ENCODE peak calls at places on chromosomes 2 and 18, in five cellular contexts. One of them, this sample, is unnamed.

GRCh38 chr2:105556366-105556765 is 157.5 kb upstream of the FHL2 start:
- DNase-seq in SJSA1: no peak
- DNase-seq in Peyer's patch: no peak
- DNase-seq in mesendoderm: no peak
- DNase-seq in upper lobe of right lung: no peak
- DNase-seq in this sample: no peak

GRCh38 chr2:43340066-43340465 is 113.7 kb upstream of the ZFP36L2 start:
- DNase-seq in SJSA1: peak; percentile 18
- DNase-seq in Peyer's patch: no peak
- DNase-seq in mesendoderm: no peak
- DNase-seq in upper lobe of right lung: no peak
- DNase-seq in this sample: no peak

GRCh38 chr2:229416116-229416694 is 145.1 kb upstream of the PID1 start:
- DNase-seq in SJSA1: no peak
- DNase-seq in Peyer's patch: no peak
- DNase-seq in mesendoderm: no peak
- DNase-seq in upper lobe of right lung: peak; percentile 79
- DNase-seq in this sample: no peak

GRCh38 chr2:117931978-117932377 is 81.9 kb downstream of the CCDC93 start:
- DNase-seq in SJSA1: no peak
- DNase-seq in Peyer's patch: no peak
- DNase-seq in mesendoderm: no peak
- DNase-seq in upper lobe of right lung: no peak
- DNase-seq in this sample: no peak

GRCh38 chr18:30358545-30358944 is 684.0 kb downstream of the DSC3 start:
- DNase-seq in SJSA1: no peak
- DNase-seq in Peyer's patch: no peak
- DNase-seq in mesendoderm: no peak
- DNase-seq in upper lobe of right lung: no peak
- DNase-seq in this sample: no peak

GRCh38 chr2:128510701-128511100 is 192.0 kb upstream of the HS6ST1 start:
- DNase-seq in SJSA1: no peak
- DNase-seq in Peyer's patch: no peak
- DNase-seq in mesendoderm: no peak
- DNase-seq in upper lobe of right lung: no peak
- DNase-seq in this sample: peak; percentile 6

GRCh38 chr18:48074929-48075706 is 144.7 kb upstream of the SMAD2 start:
- DNase-seq in SJSA1: no peak
- DNase-seq in Peyer's patch: no peak
- DNase-seq in mesendoderm: no peak
- DNase-seq in upper lobe of right lung: peak; percentile 25
- DNase-seq in this sample: no peak

GRCh38 chr2:215772003-215772402 is 241.3 kb downstream of the MREG start:
- DNase-seq in SJSA1: peak; percentile 54
- DNase-seq in Peyer's patch: no peak
- DNase-seq in mesendoderm: peak; percentile 89
- DNase-seq in upper lobe of right lung: no peak
- DNase-seq in this sample: peak; percentile 15

DNA sequence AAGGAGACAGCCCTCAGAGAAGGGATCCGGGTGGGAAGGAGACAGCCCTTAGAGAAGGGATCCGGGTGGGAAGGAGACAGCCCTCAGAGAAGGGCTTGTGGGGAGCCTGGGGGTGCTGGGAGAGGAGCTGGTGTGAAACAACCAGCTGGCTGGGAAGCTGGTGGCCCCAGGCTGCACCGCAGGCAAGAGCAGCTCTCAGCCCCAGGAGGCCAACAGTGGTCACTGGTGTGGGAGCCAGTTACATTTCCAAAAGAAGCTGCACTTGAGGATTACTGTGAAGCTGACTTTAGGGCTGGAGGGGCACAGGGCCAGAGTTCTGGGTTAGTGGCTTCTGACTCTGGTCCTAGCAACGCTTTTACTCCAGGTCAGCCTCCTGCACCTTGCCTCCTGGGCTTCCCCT is 3.3 kb downstream of the HES6 start:
- DNase-seq in SJSA1: no peak
- DNase-seq in Peyer's patch: no peak
- DNase-seq in mesendoderm: no peak
- DNase-seq in upper lobe of right lung: no peak
- DNase-seq in this sample: peak; percentile 24
- H3K4me3 ChIP-seq in SJSA1: no peak overlapping the region
- H3K4me3 ChIP-seq in Peyer's patch: no peak overlapping the region
- H3K4me3 ChIP-seq in mesendoderm: no peak overlapping the region
- H3K4me3 ChIP-seq in upper lobe of right lung: no peak overlapping the region
- H3K4me3 ChIP-seq in this sample: no peak overlapping the region

GRCh38 chr18:45334188-45334587 is 281.1 kb upstream of the SLC14A2 start:
- DNase-seq in SJSA1: no peak
- DNase-seq in Peyer's patch: no peak
- DNase-seq in mesendoderm: no peak
- DNase-seq in upper lobe of right lung: no peak
- DNase-seq in this sample: no peak
- H3K27me3 ChIP-seq in SJSA1: no peaks in the 10 kb centered on the region
- H3K27me3 ChIP-seq in Peyer's patch: no peaks in the 10 kb centered on the region
- H3K27me3 ChIP-seq in mesendoderm: no peaks in the 10 kb centered on the region
- H3K27me3 ChIP-seq in upper lobe of right lung: no peaks in the 10 kb centered on the region
- H3K27me3 ChIP-seq in this sample: no peaks in the 10 kb centered on the region

GRCh38 chr18:21868770-21869169 is 128.2 kb downstream of the MIB1 start:
- DNase-seq in SJSA1: no peak
- DNase-seq in Peyer's patch: no peak
- DNase-seq in mesendoderm: no peak
- DNase-seq in upper lobe of right lung: no peak
- DNase-seq in this sample: no peak

GRCh38 chr18:21865043-21865442 is 124.5 kb downstream of the MIB1 start:
- DNase-seq in SJSA1: peak; percentile 30
- DNase-seq in Peyer's patch: no peak
- DNase-seq in mesendoderm: no peak
- DNase-seq in upper lobe of right lung: no peak
- DNase-seq in this sample: no peak
- H3K36me3 ChIP-seq in SJSA1: peaks cover 7% of the 10 kb centered on the region
- H3K36me3 ChIP-seq in Peyer's patch: peaks cover 31% of the 10 kb centered on the region
- H3K36me3 ChIP-seq in mesendoderm: no peaks in the 10 kb centered on the region
- H3K36me3 ChIP-seq in upper lobe of right lung: peaks cover 48% of the 10 kb centered on the region
- H3K36me3 ChIP-seq in this sample: peaks cover 2% of the 10 kb centered on the region

GRCh38 chr2:9205481-9205880 is 1.1 kb upstream of the ASAP2 start:
- DNase-seq in SJSA1: no peak
- DNase-seq in Peyer's patch: no peak
- DNase-seq in mesendoderm: no peak
- DNase-seq in upper lobe of right lung: no peak
- DNase-seq in this sample: no peak
- H3K4me3 ChIP-seq in SJSA1: no peak overlapping the region
- H3K4me3 ChIP-seq in Peyer's patch: no peak overlapping the region
- H3K4me3 ChIP-seq in mesendoderm: no peak overlapping the region
- H3K4me3 ChIP-seq in upper lobe of right lung: no peak overlapping the region
- H3K4me3 ChIP-seq in this sample: peak overlapping the region; percentile 50

This sample was measured in H7.